ENCODE peak calls at places on chromosomes 4 and X, in five cellular contexts. E is H9, Q is trophoblast cell, V is H1, M is neuronal stem cell. R is an unnamed sample. For H3K9me3, the result is how much of the 10 kb centered on the place peaks cover.

GRCh38 chrX:73481521-73481920 is 34.7 kb downstream of the CDX4 start:
- DNase-seq in Q (no peak), E (no peak), V (no peak), M (no peak), R (no peak)

GRCh38 chr4:73679836-73680235 is 59.6 kb upstream of the RASSF6 start:
- DNase-seq in E (no peak), Q (no peak), V (no peak), M (no peak), R (no peak)

GRCh38 chrX:14941301-14941700 is 68.1 kb downstream of the MOSPD2 start:
- DNase-seq in E (no peak), V (no peak), Q (no peak), M (no peak), R (no peak)

GRCh38 chr4:99808260-99808857 is 8.3 kb upstream of the DAPP1 start:
- DNase-seq in M (peak), E (peak), Q (no peak), V (peak), R (peak)

GRCh38 chr4:89922881-89923280 is 28.2 kb downstream of the MMRN1 start:
- DNase-seq in M (no peak), V (no peak), Q (no peak), E (no peak), R (no peak)

GRCh38 chr4:107564326-107564725 is 155.7 kb downstream of the PAPSS1 start:
- DNase-seq in M (peak), V (no peak), E (no peak), Q (no peak), R (peak)

GRCh38 chrX:24928114-24928513 is 87.7 kb downstream of the ARX start:
- DNase-seq in M (no peak), V (no peak), E (no peak), Q (no peak), R (no peak)

GRCh38 chrX:105150036-105150435 is 70.5 kb downstream of the TEX13A start:
- DNase-seq in E (no peak), V (no peak), Q (no peak), M (no peak), R (no peak)

GRCh38 chr4:4865705-4866123 is 6.2 kb downstream of the MSX1 start:
- DNase-seq in M (no peak), V (no peak), Q (no peak), E (no peak), R (no peak)

GRCh38 chr4:151948351-151949016 is 187.7 kb upstream of the GATB start:
- DNase-seq in V (no peak), M (no peak), Q (no peak), E (no peak), R (no peak)

GRCh38 chr4:73844352-73844751 is 7.9 kb downstream of the CXCL6 start:
- DNase-seq in M (no peak), V (no peak), Q (no peak), E (no peak), R (no peak)

GRCh38 chr4:178356725-178357124 is 914.5 kb upstream of the AGA start:
- DNase-seq in Q (no peak), E (peak), V (no peak), M (no peak), R (no peak)

GRCh38 chr4:83639849-83640493 is 104.1 kb downstream of the GPAT3 start:
- DNase-seq in V (peak), M (peak), Q (peak), E (peak), R (peak)

GRCh38 chrX:46461653-46462191 is 83.5 kb downstream of the ZNF674 start:
- DNase-seq in Q (no peak), E (no peak), M (no peak), V (no peak), R (no peak)

GRCh38 chr4:22442956-22443355 is 72.9 kb downstream of the ADGRA3 start:
- DNase-seq in V (no peak), E (no peak), Q (no peak), M (no peak), R (no peak)

GRCh38 chr4:78222575-78223186 is 165.6 kb downstream of the FRAS1 start:
- DNase-seq in M (peak), E (peak), V (no peak), Q (no peak), R (no peak)

GRCh38 chr4:20095805-20096541 is 155.7 kb upstream of the SLIT2 start:
- DNase-seq in V (no peak), E (no peak), Q (no peak), M (no peak), R (no peak)

GRCh38 chrX:38095971-38096529 is 89.7 kb downstream of the SYTL5 start:
- DNase-seq in E (no peak), Q (no peak), M (no peak), V (no peak), R (peak)

GRCh38 chr4:95061220-95061619 is 303.5 kb downstream of the BMPR1B start:
- DNase-seq in Q (no peak), V (no peak), M (no peak), E (no peak), R (peak)

GRCh38 chr4:40992472-40993298 is 221.7 kb downstream of the APBB2 start:
- DNase-seq in M (no peak), Q (no peak), E (no peak), V (no peak), R (peak)

GRCh38 chrX:40434947-40435346 is 145.8 kb upstream of the ATP6AP2 start:
- DNase-seq in Q (no peak), V (peak), E (peak), M (no peak), R (peak)

GRCh38 chrX:87583679-87584078 is 66.1 kb downstream of the KLHL4 start:
- DNase-seq in Q (peak), V (peak), E (peak), M (no peak), R (peak)

GRCh38 chr4:4801013-4801412 is 58.5 kb upstream of the MSX1 start:
- DNase-seq in E (no peak), M (no peak), Q (no peak), V (no peak), R (no peak)

GRCh38 chr4:6688879-6689505 is 4.7 kb upstream of the S100P start:
- DNase-seq in E (peak), Q (peak), M (no peak), V (peak), R (peak)

GRCh38 chrX:13741695-13742094 is 7.1 kb downstream of the OFD1 start:
- DNase-seq in E (no peak), Q (no peak), V (no peak), M (no peak), R (no peak)

GRCh38 chr4:52670121-52670520 is 11.0 kb upstream of the USP46 start:
- DNase-seq in E (no peak), V (no peak), Q (no peak), M (no peak), R (no peak)

GRCh38 chr4:123315617-123316016 is 81.0 kb upstream of the SPRY1 start:
- DNase-seq in M (no peak), E (no peak), Q (peak), V (no peak), R (no peak)

GRCh38 chr4:100261346-100261745 is 71.1 kb upstream of the DDIT4L start:
- DNase-seq in M (no peak), E (no peak), Q (no peak), V (no peak), R (no peak)

GRCh38 chr4:26859762-26860156 is 882 bp upstream of the STIM2 start:
- DNase-seq in Q (no peak), M (no peak), V (no peak), E (no peak), R (no peak)

GRCh38 chrX:66130469-66130868 is 33.6 kb upstream of the HEPH start:
- DNase-seq in Q (no peak), E (no peak), M (no peak), V (no peak), R (no peak)

GRCh38 chr4:151674804-151675290 is 86.0 kb downstream of the GATB start:
- DNase-seq in Q (no peak), M (no peak), E (peak), V (peak), R (peak)

GRCh38 chr4:164446516-164446915 is 307.4 kb upstream of the SMIM31 start:
- DNase-seq in E (no peak), Q (no peak), V (no peak), M (no peak), R (peak)
- H2BK12ac ChIP-seq in E (no peak), Q (no peak), V (no peak), M (no peak), R (no peak)

GRCh38 chrX:136086521-136086920 is 60.8 kb upstream of the FHL1 start:
- DNase-seq in Q (no peak), E (no peak), V (no peak), M (no peak), R (peak)
- H2BK5ac ChIP-seq in Q (no peak), E (no peak), V (no peak), M (no peak), R (no peak)

GRCh38 chrX:2442694-2443093 is 58.1 kb downstream of the DHRSX start:
- DNase-seq in Q (no peak), M (no peak), V (no peak), E (no peak), R (no peak)
- H3K9me3 ChIP-seq in Q (under half), M (under half), V (under half), E (under half), R (under half)

DNA sequence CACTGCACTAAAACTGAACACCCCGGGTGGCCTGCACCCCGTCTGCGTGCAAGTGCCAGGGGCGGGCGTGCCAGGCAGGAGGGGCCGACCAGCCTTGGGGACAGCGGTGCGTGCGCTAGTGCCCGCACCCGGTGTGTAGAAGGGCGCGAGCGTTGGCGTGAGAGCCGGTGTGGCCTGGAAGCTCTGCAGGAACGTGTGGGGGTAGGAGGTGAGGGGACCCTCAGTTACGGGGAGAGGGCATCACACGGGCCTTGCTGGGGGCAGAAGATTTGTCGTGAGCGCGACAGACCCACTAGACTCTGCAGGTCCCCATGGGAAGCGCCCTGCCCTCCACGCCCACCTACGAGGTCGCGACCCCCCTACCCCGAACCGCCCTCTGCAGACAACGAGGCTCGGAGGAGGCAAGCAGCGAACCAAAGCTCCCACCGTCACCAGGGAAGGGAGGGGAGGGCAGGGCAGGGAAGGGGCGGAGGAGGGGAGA is 105.8 kb downstream of the FAM53A start:
- DNase-seq in Q (no peak), M (peak), E (peak), V (no peak), R (no peak)
- H2BK12ac ChIP-seq in Q (no peak), M (peak), E (no peak), V (peak), R (no peak)

R was measured in mesenchymal stem cell.